ENCODE peak calls at places on chromosomes 2 and 18, in nine cellular contexts. J is activated naive CD4-positive, alpha-beta T cell treated with anti-CD3 and anti-CD28 coated beads, Interleukin-2, amount 10 ng/mL, durations not matched to agents 7 days and 5 days; F is epithelial cell of esophagus; Y is CD4-positive, alpha-beta T cell; P is HT1080; B is iris pigment epithelial cell; L is neuronal stem cell; G is type B pancreatic cell; V is EH. D is an unnamed sample.

GRCh38 chr2:101827246-101827645 is 129.7 kb downstream of the MAP4K4 start:
- DNase-seq in J (no peak), F (peak; percentile 93), Y (no peak), P (peak; percentile 89), B (peak; percentile 98), L (no peak), G (no peak), V (peak; percentile 96), D (no peak)

GRCh38 chr2:69975853-69976462 is 14.5 kb upstream of the ASPRV1 start:
- DNase-seq in J (no peak), F (no peak), Y (no peak), P (no peak), B (no peak), L (no peak), G (no peak), V (no peak), D (no peak)

GRCh38 chr2:83536489-83537020 is 922.5 kb downstream of the SUCLG1 start:
- DNase-seq in J (no peak), F (peak; percentile 48), Y (no peak), P (no peak), B (no peak), L (no peak), G (no peak), V (peak; percentile 33), D (no peak)

GRCh38 chr18:76886112-76886511 is 63.8 kb downstream of the ZNF236 start:
- DNase-seq in J (no peak), F (no peak), Y (no peak), P (no peak), B (no peak), L (peak; percentile 37), G (no peak), V (no peak), D (no peak)

GRCh38 chr2:202449344-202449743 is 73.2 kb downstream of the BMPR2 start:
- DNase-seq in J (no peak), F (no peak), Y (no peak), P (no peak), B (no peak), L (no peak), G (no peak), V (no peak), D (no peak)

GRCh38 chr18:8717011-8717770 is 11.8 kb downstream of the MTCL1 start:
- DNase-seq in J (no peak), F (no peak), Y (no peak), P (no peak), B (no peak), L (no peak), G (no peak), V (no peak), D (no peak)

GRCh38 chr2:217282531-217282930 is 422.7 kb upstream of the TNP1 start:
- DNase-seq in J (no peak), F (peak; percentile 25), Y (no peak), P (no peak), B (no peak), L (no peak), G (no peak), V (peak; percentile 61), D (no peak)

GRCh38 chr2:30679416-30680088 is 127.7 kb downstream of the CAPN13 start:
- DNase-seq in J (peak; percentile 17), F (peak; percentile 10), Y (no peak), P (peak; percentile 73), B (no peak), L (no peak), G (peak; percentile 49), V (peak; percentile 30), D (no peak)

GRCh38 chr2:240620859-240621258 is 4.4 kb upstream of the GPR35 start:
- DNase-seq in J (peak; percentile 21), F (no peak), Y (no peak), P (no peak), B (no peak), L (no peak), G (no peak), V (no peak), D (no peak)

GRCh38 chr2:41182961-41183360 is 731.1 kb upstream of the SLC8A1 start:
- DNase-seq in J (no peak), F (no peak), Y (no peak), P (no peak), B (no peak), L (no peak), G (no peak), V (no peak), D (no peak)

GRCh38 chr2:20468549-20469500 is 22.0 kb downstream of the RHOB start:
- DNase-seq in J (no peak), F (no peak), Y (no peak), P (no peak), B (no peak), L (no peak), G (peak; percentile 22), V (no peak), D (no peak)

GRCh38 chr2:43266692-43267091 is 40.3 kb upstream of the ZFP36L2 start:
- DNase-seq in J (no peak), F (no peak), Y (no peak), P (no peak), B (no peak), L (no peak), G (no peak), V (no peak), D (no peak)

GRCh38 chr2:233844064-233844807 is 10.1 kb downstream of the HJURP start:
- DNase-seq in J (no peak), F (no peak), Y (no peak), P (no peak), B (no peak), L (no peak), G (no peak), V (no peak), D (no peak)

GRCh38 chr18:36831139-36831538 is 2.2 kb downstream of the KIAA1328 start:
- DNase-seq in J (no peak), F (peak; percentile 83), Y (no peak), P (no peak), B (peak; percentile 69), L (no peak), G (no peak), V (peak; percentile 24), D (no peak)

GRCh38 chr2:144559681-144560080 is 39.8 kb upstream of the ZEB2 start:
- DNase-seq in J (no peak), F (no peak), Y (no peak), P (no peak), B (no peak), L (no peak), G (no peak), V (no peak), D (no peak)

GRCh38 chr2:43075906-43076585 is 150.4 kb downstream of the ZFP36L2 start:
- DNase-seq in J (no peak), F (peak; percentile 51), Y (no peak), P (peak; percentile 79), B (peak; percentile 88), L (no peak), G (no peak), V (peak; percentile 96), D (no peak)

GRCh38 chr2:111120253-111121027 is at the start of gene BCL2L11:
- DNase-seq in J (peak; percentile 91), F (peak; percentile 97), Y (peak; percentile 85), P (peak; percentile 85), B (peak; percentile 94), L (peak; percentile 92), G (peak; percentile 97), V (peak; percentile 90), D (peak; percentile 79)

GRCh38 chr2:234679766-234680687 is 183.1 kb upstream of the ARL4C start:
- DNase-seq in J (no peak), F (peak; percentile 81), Y (no peak), P (peak; percentile 97), B (peak; percentile 78), L (no peak), G (no peak), V (peak; percentile 99), D (no peak)

GRCh38 chr2:170824526-170825015 is 7.9 kb downstream of the GAD1 start:
- DNase-seq in J (no peak), F (no peak), Y (no peak), P (no peak), B (no peak), L (no peak), G (no peak), V (no peak), D (no peak)

GRCh38 chr2:226647626-226648518 is 151.7 kb downstream of the IRS1 start:
- DNase-seq in J (no peak), F (no peak), Y (no peak), P (no peak), B (no peak), L (no peak), G (no peak), V (peak; percentile 32), D (no peak)

GRCh38 chr2:240369725-240370585 is 65.5 kb upstream of the GPC1 start:
- DNase-seq in J (no peak), F (peak; percentile 93), Y (no peak), P (peak; percentile 94), B (peak; percentile 83), L (no peak), G (no peak), V (peak; percentile 96), D (no peak)

GRCh38 chr2:72681016-72681995 is 144.5 kb downstream of the EXOC6B start:
- DNase-seq in J (no peak), F (peak; percentile 40), Y (no peak), P (no peak), B (peak; percentile 33), L (no peak), G (no peak), V (no peak), D (no peak)

GRCh38 chr2:36973320-36973719 is 7.0 kb upstream of the STRN start:
- DNase-seq in J (no peak), F (no peak), Y (no peak), P (no peak), B (no peak), L (no peak), G (no peak), V (no peak), D (no peak)

GRCh38 chr2:72923833-72924352 is 6.6 kb downstream of the EMX1 start:
- DNase-seq in J (peak; percentile 16), F (no peak), Y (no peak), P (no peak), B (no peak), L (no peak), G (peak; percentile 43), V (no peak), D (no peak)

GRCh38 chr18:59459352-59460059 is 100.4 kb upstream of the LMAN1 start:
- DNase-seq in J (no peak), F (peak; percentile 58), Y (no peak), P (peak; percentile 25), B (peak; percentile 67), L (no peak), G (no peak), V (peak; percentile 74), D (no peak)

GRCh38 chr2:26043109-26043508 is 9.2 kb downstream of the RAB10 start:
- DNase-seq in J (no peak), F (no peak), Y (no peak), P (no peak), B (no peak), L (no peak), G (no peak), V (no peak), D (no peak)

GRCh38 chr2:88697361-88698026 is 6.0 kb downstream of the RPIA start:
- DNase-seq in J (no peak), F (no peak), Y (no peak), P (no peak), B (no peak), L (no peak), G (no peak), V (no peak), D (no peak)

GRCh38 chr2:190350371-190350770 is 7.0 kb downstream of the INPP1 start:
- DNase-seq in J (no peak), F (no peak), Y (no peak), P (no peak), B (no peak), L (no peak), G (no peak), V (no peak), D (no peak)

GRCh38 chr18:62368100-62368499 is 43.0 kb downstream of the TNFRSF11A start:
- DNase-seq in J (no peak), F (no peak), Y (no peak), P (no peak), B (no peak), L (no peak), G (no peak), V (no peak), D (no peak)

GRCh38 chr2:109259671-109260070 is 130.7 kb downstream of the SH3RF3 start:
- DNase-seq in J (peak; percentile 8), F (no peak), Y (no peak), P (no peak), B (no peak), L (no peak), G (no peak), V (no peak), D (no peak)

GRCh38 chr2:235719146-235719942 is 225.5 kb downstream of the AGAP1 start:
- DNase-seq in J (no peak), F (no peak), Y (no peak), P (peak; percentile 11), B (no peak), L (no peak), G (no peak), V (peak; percentile 10), D (no peak)